ENCODE peak calls at places on chromosomes 5 and 9, in four cellular contexts. R, E, T and A are unnamed samples.

GRCh38 chr5:81948349-81948748 is 23.5 kb upstream of the ATG10 start:
- DNase-seq in E (no peak), R (no peak), T (no peak), A (no peak)

GRCh38 chr5:157559301-157559700 is 16.3 kb downstream of the ADAM19 start:
- DNase-seq in T (no peak), E (no peak), R (no peak), A (peak; percentile 28)

GRCh38 chr5:151094861-151095260 is 14.0 kb upstream of the TNIP1 start:
- DNase-seq in T (no peak), E (no peak), R (no peak), A (no peak)

GRCh38 chr5:43256261-43256966 is 56.8 kb downstream of the HMGCS1 start:
- DNase-seq in E (no peak), R (no peak), T (no peak), A (no peak)

GRCh38 chr9:92618633-92619225 is 51.2 kb downstream of the IPPK start:
- DNase-seq in T (no peak), E (peak; percentile 63), R (no peak), A (no peak)

GRCh38 chr9:133443982-133444381 is 15.8 kb upstream of the CACFD1 start:
- DNase-seq in T (no peak), E (no peak), R (no peak), A (no peak)

GRCh38 chr5:6717687-6718086 is 4.5 kb downstream of the TENT4A start:
- DNase-seq in R (no peak), E (no peak), T (no peak), A (no peak)

GRCh38 chr5:133401731-133402347 is 210.5 kb downstream of the FSTL4 start:
- DNase-seq in E (no peak), T (no peak), R (no peak), A (no peak)

GRCh38 chr9:69976165-69976564 is 67.5 kb upstream of the MAMDC2 start:
- DNase-seq in T (no peak), R (no peak), E (no peak), A (peak; percentile 23)

GRCh38 chr5:122311888-122312669 is at the start of gene SNCAIP:
- DNase-seq in R (no peak), E (no peak), T (peak; percentile 24), A (peak; percentile 11)
- TF ChIP-seq JUNB in R (no peak), E (no peak), T (no peak), A (no peak)

DNA sequence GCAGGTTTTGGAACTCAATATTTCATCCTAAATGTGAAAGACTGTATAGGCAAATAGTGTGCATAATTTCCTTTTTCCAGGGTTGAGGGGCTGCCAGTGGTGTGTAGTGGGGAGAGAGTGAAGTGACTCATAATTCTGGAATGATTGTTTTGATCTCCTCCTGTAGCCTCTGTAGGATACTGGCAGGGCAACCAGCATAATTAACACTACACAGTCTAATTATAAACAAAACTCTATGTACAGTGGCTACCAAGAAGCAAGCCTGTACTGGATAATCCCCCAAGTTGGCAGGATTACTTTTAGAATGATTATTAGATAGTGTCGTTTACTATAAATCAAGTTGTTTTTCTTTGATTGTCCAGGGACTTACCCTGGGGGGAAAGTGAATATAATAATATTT is 32.2 kb downstream of the LNPEP start:
- DNase-seq in R (no peak), E (peak; percentile 29), T (no peak), A (peak; percentile 7)
- TF ChIP-seq MAX in R (no peak), E (no peak), T (no peak), A (no peak)

DNA sequence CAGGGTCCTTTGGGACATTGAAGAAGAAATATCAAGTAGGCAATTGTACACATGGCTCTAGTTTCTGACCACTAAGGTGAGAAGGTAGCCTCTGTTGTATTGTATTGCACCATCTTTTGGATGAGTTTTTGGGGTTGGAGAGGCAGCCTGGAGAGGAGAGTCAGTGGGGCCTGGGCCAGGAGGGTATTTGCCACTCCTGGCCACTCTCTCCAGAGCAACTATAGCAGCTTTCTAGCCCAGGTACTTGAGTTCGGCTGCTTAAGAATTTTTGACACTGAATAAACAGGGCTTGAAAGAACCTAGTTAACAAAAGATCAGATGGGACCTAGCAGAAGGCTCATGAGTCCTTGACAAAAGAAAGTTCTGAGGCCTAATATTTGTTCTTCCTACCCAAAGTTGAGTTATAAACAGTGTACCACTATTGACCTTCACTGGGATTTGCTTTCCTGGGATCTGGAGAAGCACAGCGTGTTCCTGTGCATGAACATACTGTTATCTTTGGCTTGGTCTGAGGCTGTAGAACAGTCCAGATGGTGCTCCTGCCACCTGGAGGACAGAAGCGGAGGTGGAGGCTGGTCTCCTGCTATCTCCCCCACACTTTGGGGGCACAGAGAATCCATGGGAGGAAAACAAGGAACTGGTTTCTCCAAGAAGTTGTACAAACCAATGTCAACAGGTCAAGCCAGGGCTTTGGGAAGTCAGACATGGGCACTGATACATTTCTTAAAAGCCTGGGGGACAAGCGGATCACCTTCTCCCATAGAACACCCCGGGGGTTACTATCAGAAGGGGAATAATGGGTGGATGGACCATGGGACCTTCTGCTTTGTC is 110.4 kb upstream of the LIFR start:
- DNase-seq in T (peak; percentile 57), E (peak; percentile 25), R (no peak), A (peak; percentile 46)
- TF ChIP-seq JUNB in T (no peak), E (no peak), R (no peak), A (no peak)

DNA sequence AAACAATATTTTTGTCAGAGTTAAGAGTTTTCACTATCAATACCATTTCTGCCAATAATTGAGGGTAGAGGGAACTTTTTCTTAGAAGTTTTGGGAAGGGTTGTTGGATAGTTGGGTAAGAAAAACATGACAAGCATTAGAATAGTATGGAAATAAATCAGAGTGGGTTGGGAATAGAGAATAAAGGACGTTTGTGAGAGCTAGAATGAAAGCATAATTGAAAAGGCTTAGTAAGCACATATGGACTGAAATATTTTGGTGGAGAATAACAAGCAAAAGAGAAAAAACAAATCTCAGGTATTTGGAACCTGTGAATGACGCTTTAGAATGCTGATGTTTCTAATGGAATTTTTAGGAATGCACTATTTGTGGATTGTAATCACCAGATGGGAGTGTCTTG is 262.9 kb upstream of the EDIL3 start:
- DNase-seq in E (no peak), R (no peak), T (no peak), A (no peak)
- TF ChIP-seq MAX in E (no peak), R (no peak), T (no peak), A (no peak)

GRCh38 chr9:77386187-77386586 is 208.9 kb downstream of the VPS13A start:
- DNase-seq in R (no peak), E (no peak), T (no peak), A (no peak)

GRCh38 chr9:77384406-77384805 is 207.1 kb downstream of the VPS13A start:
- DNase-seq in T (no peak), R (no peak), E (no peak), A (no peak)
- TF ChIP-seq JUNB in T (no peak), R (no peak), E (no peak), A (no peak)

GRCh38 chr5:124790261-124790894 is 43.9 kb upstream of the ZNF608 start:
- DNase-seq in E (no peak), T (no peak), R (no peak), A (peak; percentile 46)
- TF ChIP-seq MAX in E (no peak), T (no peak), R (no peak), A (peak; percentile 13)